ENCODE peak calls at places on chromosomes 7 and 10, in five cellular contexts. C, F, V, A and R are unnamed samples.

GRCh38 chr7:94374721-94375120 is 20.0 kb upstream of the COL1A2 start:
- DNase-seq in C (no peak), F (no peak), V (no peak), A (no peak), R (no peak)

GRCh38 chr7:142098004-142098403 is 13.5 kb upstream of the MGAM2 start:
- DNase-seq in C (no peak), F (no peak), V (no peak), A (no peak), R (no peak)

GRCh38 chr7:46583606-46584005 is 662.5 kb upstream of the IGFBP3 start:
- DNase-seq in C (no peak), F (no peak), V (no peak), A (no peak), R (no peak)

GRCh38 chr10:84198206-84198915 is 4.0 kb downstream of the CDHR1 start:
- DNase-seq in C (no peak), F (no peak), V (no peak), A (no peak), R (no peak)

GRCh38 chr10:120372917-120373316 is 84.1 kb upstream of the PLPP4 start:
- DNase-seq in C (no peak), F (no peak), V (no peak), A (no peak), R (no peak)

GRCh38 chr7:70630647-70631457 is 501.1 kb upstream of the GALNT17 start:
- DNase-seq in C (no peak), F (no peak), V (no peak), A (no peak), R (no peak)

GRCh38 chr10:102455893-102456471 is 4.6 kb upstream of the C10orf95 start:
- DNase-seq in C (peak; percentile 60), F (no peak), V (no peak), A (no peak), R (no peak)

GRCh38 chr10:121952226-121952625 is 22.8 kb downstream of the NSMCE4A start:
- DNase-seq in C (no peak), F (no peak), V (no peak), A (no peak), R (no peak)

GRCh38 chr7:52271663-52272062 is 763.8 kb upstream of the POM121L12 start:
- DNase-seq in C (no peak), F (no peak), V (no peak), A (no peak), R (no peak)

GRCh38 chr7:130650616-130651015 is 17.9 kb downstream of the COPG2 start:
- DNase-seq in C (no peak), F (no peak), V (no peak), A (no peak), R (no peak)